ENCODE peak calls at places on chromosome 5, in nine cellular contexts. Y is sigmoid colon, T is A549, P is transverse colon, A is osteocyte, Z is Calu3, B is fibroblast of lung, L is foreskin fibroblast, W is esophagus squamous epithelium. R is an unnamed sample.

GRCh38 chr5:111641533-111642230 is 115.3 kb downstream of the NREP start:
- DNase-seq in Y (no peak), T (no peak), P (no peak), A (no peak), Z (no peak), B (peak; percentile 82), L (peak; percentile 83), W (no peak), R (no peak)

GRCh38 chr5:1380910-1381309 is 36.0 kb upstream of the CLPTM1L start:
- DNase-seq in Y (no peak), T (no peak), P (no peak), A (no peak), Z (no peak), B (no peak), L (peak; percentile 9), W (no peak), R (no peak)

GRCh38 chr5:113572716-113573115 is 59.2 kb downstream of the YTHDC2 start:
- DNase-seq in Y (no peak), T (no peak), P (no peak), A (no peak), Z (no peak), B (peak; percentile 5), L (peak; percentile 4), W (no peak), R (no peak)

GRCh38 chr5:107980923-107981748 is 310.4 kb upstream of the EFNA5 start:
- DNase-seq in Y (no peak), T (no peak), P (no peak), A (no peak), Z (no peak), B (no peak), L (no peak), W (no peak), R (no peak)

GRCh38 chr5:59174248-59174844 is 591.5 kb downstream of the RAB3C start:
- DNase-seq in Y (no peak), T (peak; percentile 38), P (no peak), A (no peak), Z (peak; percentile 31), B (peak; percentile 92), L (peak; percentile 84), W (no peak), R (no peak)

GRCh38 chr5:99334936-99335335 is 406.1 kb upstream of the CHD1 start:
- DNase-seq in Y (no peak), T (no peak), P (no peak), A (no peak), Z (no peak), B (no peak), L (no peak), W (no peak), R (no peak)

GRCh38 chr5:168471785-168472184 is 14.5 kb upstream of the RARS1 start:
- DNase-seq in Y (no peak), T (no peak), P (no peak), A (no peak), Z (no peak), B (peak; percentile 20), L (peak; percentile 87), W (no peak), R (no peak)

GRCh38 chr5:78920604-78921003 is 64.5 kb downstream of the ARSB start:
- DNase-seq in Y (no peak), T (no peak), P (no peak), A (no peak), Z (no peak), B (peak; percentile 74), L (peak; percentile 65), W (no peak), R (no peak)

GRCh38 chr5:142722896-142723295 is 37.0 kb upstream of the FGF1 start:
- DNase-seq in Y (no peak), T (no peak), P (no peak), A (no peak), Z (no peak), B (no peak), L (no peak), W (no peak), R (no peak)

GRCh38 chr5:79628811-79629210 is 16.6 kb downstream of the TENT2 start:
- DNase-seq in Y (no peak), T (no peak), P (no peak), A (no peak), Z (no peak), B (no peak), L (no peak), W (no peak), R (no peak)

GRCh38 chr5:1362242-1363015 is 17.5 kb upstream of the CLPTM1L start:
- DNase-seq in Y (no peak), T (no peak), P (no peak), A (no peak), Z (no peak), B (no peak), L (no peak), W (no peak), R (no peak)

GRCh38 chr5:157820593-157821252 is 38.2 kb downstream of the CLINT1 start:
- DNase-seq in Y (no peak), T (peak; percentile 20), P (no peak), A (no peak), Z (peak; percentile 52), B (peak; percentile 75), L (peak; percentile 68), W (no peak), R (no peak)

GRCh38 chr5:75365740-75366139 is 28.7 kb downstream of the HMGCR start:
- DNase-seq in Y (no peak), T (no peak), P (no peak), A (no peak), Z (no peak), B (no peak), L (peak; percentile 27), W (no peak), R (no peak)

GRCh38 chr5:62333250-62333800 is 27.3 kb downstream of the KIF2A start:
- DNase-seq in Y (no peak), T (no peak), P (no peak), A (no peak), Z (no peak), B (no peak), L (no peak), W (no peak), R (no peak)

GRCh38 chr5:175457466-175457865 is 13.5 kb upstream of the DRD1 start:
- DNase-seq in Y (no peak), T (no peak), P (no peak), A (no peak), Z (no peak), B (no peak), L (no peak), W (no peak), R (no peak)

GRCh38 chr5:175461370-175461769 is 17.0 kb upstream of the SFXN1 start:
- DNase-seq in Y (no peak), T (no peak), P (no peak), A (no peak), Z (no peak), B (no peak), L (no peak), W (no peak), R (no peak)

GRCh38 chr5:175460560-175460959 is 16.6 kb upstream of the DRD1 start:
- DNase-seq in Y (no peak), T (no peak), P (no peak), A (no peak), Z (no peak), B (no peak), L (no peak), W (no peak), R (no peak)

GRCh38 chr5:175456105-175456504 is 12.1 kb upstream of the DRD1 start:
- DNase-seq in Y (no peak), T (no peak), P (no peak), A (no peak), Z (no peak), B (no peak), L (no peak), W (no peak), R (no peak)

DNA sequence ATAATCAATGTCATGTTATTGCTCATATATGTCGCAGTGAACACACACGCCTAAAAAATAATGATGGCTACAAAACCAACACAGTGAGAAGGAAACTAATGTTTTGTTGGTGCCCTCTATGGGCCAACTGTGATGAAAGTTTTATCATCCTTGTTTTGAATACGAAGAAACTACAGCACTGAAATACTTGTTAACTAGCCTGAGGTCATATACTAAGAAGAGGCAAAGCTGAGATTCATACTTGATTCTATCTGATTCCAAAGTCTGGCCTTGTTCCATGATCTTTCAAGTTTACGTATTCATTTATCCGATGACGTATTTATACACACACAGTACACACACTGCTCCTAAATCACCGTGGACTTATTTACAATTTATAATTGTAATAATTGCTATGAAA is 16.1 kb upstream of the DRD1 start:
- DNase-seq in Y (no peak), T (no peak), P (no peak), A (no peak), Z (no peak), B (peak; percentile 34), L (peak; percentile 17), W (no peak), R (no peak)
- TF ChIP-seq CTCF in Y (no peak), T (peak; percentile 61), P (no peak), A (peak; percentile 59), Z (peak; percentile 37), B (peak; percentile 57), L (peak; percentile 40), W (peak; percentile 47), R (no peak)

GRCh38 chr5:41247135-41247534 is 33.8 kb upstream of the C6 start:
- DNase-seq in Y (no peak), T (no peak), P (no peak), A (no peak), Z (no peak), B (no peak), L (no peak), W (no peak), R (no peak)
- TF ChIP-seq CTCF in Y (no peak), T (no peak), P (no peak), A (no peak), Z (no peak), B (no peak), L (no peak), W (no peak), R (no peak)

GRCh38 chr5:45796959-45797553 is 100.9 kb upstream of the HCN1 start:
- DNase-seq in Y (no peak), T (no peak), P (no peak), A (no peak), Z (no peak), B (no peak), L (no peak), W (no peak), R (no peak)
- TF ChIP-seq CTCF in Y (no peak), T (no peak), P (no peak), A (no peak), Z (no peak), B (no peak), L (no peak), W (peak; percentile 15), R (no peak)

GRCh38 chr5:102536323-102536928 is 37.6 kb upstream of the SLCO6A1 start:
- DNase-seq in Y (no peak), T (no peak), P (no peak), A (no peak), Z (no peak), B (peak; percentile 47), L (peak; percentile 18), W (no peak), R (no peak)
- TF ChIP-seq CTCF in Y (no peak), T (peak; percentile 52), P (no peak), A (peak; percentile 63), Z (peak; percentile 39), B (peak; percentile 39), L (no peak), W (peak; percentile 34), R (peak; percentile 29)

R was measured in natural killer cell.